ENCODE peak calls at places on chromosome 5, in five cellular contexts. Z is heart right ventricle, G is hypothalamus, M is fibroblast of lung, F is caudate nucleus. E is an unnamed sample.

GRCh38 chr5:143673676-143674468 is 138.1 kb upstream of the HMHB1 start:
- DNase-seq in Z (no peak), G (no peak), M (peak), F (no peak), E (no peak)

GRCh38 chr5:151577566-151577965 is 13.6 kb downstream of the FAT2 start:
- DNase-seq in Z (no peak), G (peak), M (no peak), F (no peak), E (no peak)

GRCh38 chr5:16936150-16937022 is at the start of gene MYO10:
- DNase-seq in Z (peak), G (peak), M (peak), F (peak), E (peak)

GRCh38 chr5:108143581-108143980 is 238.3 kb downstream of the FBXL17 start:
- DNase-seq in Z (no peak), G (no peak), M (peak), F (no peak), E (no peak)

GRCh38 chr5:98769006-98769255 is 4.5 kb upstream of the RGMB start:
- DNase-seq in Z (peak), G (no peak), M (no peak), F (no peak), E (peak)

GRCh38 chr5:32443541-32444190 is 874 bp downstream of the ZFR start:
- DNase-seq in Z (peak), G (peak), M (peak), F (peak), E (peak)

GRCh38 chr5:35899805-35900204 is 38.6 kb downstream of the CAPSL start:
- DNase-seq in Z (no peak), G (no peak), M (no peak), F (no peak), E (no peak)

GRCh38 chr5:33423018-33423630 is 17.6 kb upstream of the TARS1 start:
- DNase-seq in Z (no peak), G (no peak), M (peak), F (no peak), E (no peak)

GRCh38 chr5:138604176-138604785 is 29.1 kb upstream of the HSPA9 start:
- DNase-seq in Z (no peak), G (no peak), M (no peak), F (no peak), E (no peak)

GRCh38 chr5:59728356-59728755 is 165.2 kb downstream of the PDE4D start:
- DNase-seq in Z (no peak), G (no peak), M (no peak), F (no peak), E (no peak)

GRCh38 chr5:125237026-125237425 is 490.6 kb upstream of the ZNF608 start:
- DNase-seq in Z (no peak), G (no peak), M (peak), F (no peak), E (no peak)

GRCh38 chr5:54109931-54110330 is 200.4 kb downstream of the ARL15 start:
- DNase-seq in Z (no peak), G (no peak), M (no peak), F (no peak), E (no peak)

GRCh38 chr5:170519500-170519899 is 15.7 kb downstream of the KCNIP1 start:
- DNase-seq in Z (no peak), G (no peak), M (no peak), F (no peak), E (no peak)

GRCh38 chr5:178832618-178833201 is 27.0 kb upstream of the ZNF354B start:
- DNase-seq in Z (no peak), G (no peak), M (no peak), F (no peak), E (no peak)

GRCh38 chr5:119302916-119303897 is 52.6 kb upstream of the TNFAIP8 start:
- DNase-seq in Z (peak), G (no peak), M (peak), F (no peak), E (no peak)

GRCh38 chr5:142151436-142152382 is 43.1 kb downstream of the NDFIP1 start:
- DNase-seq in Z (peak), G (no peak), M (peak), F (no peak), E (no peak)

E was measured in GM12892.